ENCODE peak calls at places on chromosomes 4 and X, in four cellular contexts. F is foreskin fibroblast, C is cardiac fibroblast, O is OCI-LY7. X is an unnamed sample.

GRCh38 chrX:122475306-122475705 is 708.8 kb upstream of the GRIA3 start:
- DNase-seq in C (no peak), F (peak), O (no peak), X (no peak)

GRCh38 chr4:7429601-7430078 is 5.1 kb downstream of the PSAPL1 start:
- DNase-seq in F (no peak), C (no peak), O (no peak), X (no peak)

GRCh38 chrX:150873616-150874015 is 24.9 kb downstream of the CD99L2 start:
- DNase-seq in C (peak), F (peak), O (no peak), X (peak)

GRCh38 chr4:7043521-7044414 is 596 bp downstream of the TADA2B start:
- DNase-seq in O (peak), F (peak), C (peak), X (peak)

GRCh38 chr4:153153339-153153851 is 50.8 kb upstream of the TRIM2 start:
- DNase-seq in O (peak), C (peak), F (peak), X (peak)

GRCh38 chrX:129540068-129540653 is at the start of gene OCRL:
- DNase-seq in O (peak), C (peak), F (peak), X (peak)

GRCh38 chr4:123495530-123495929 is 98.9 kb downstream of the SPRY1 start:
- DNase-seq in F (peak), O (no peak), C (peak), X (no peak)

GRCh38 chrX:125172531-125172930 is 147.1 kb upstream of the TEX13C start:
- DNase-seq in C (no peak), F (no peak), O (no peak), X (no peak)

GRCh38 chr4:56038763-56039162 is 90.0 kb downstream of the CEP135 start:
- DNase-seq in O (no peak), C (no peak), F (no peak), X (no peak)

GRCh38 chr4:6781113-6781512 is 1.4 kb upstream of the KIAA0232 start:
- DNase-seq in O (no peak), C (no peak), F (no peak), X (no peak)

GRCh38 chr4:128606173-128606572 is 203.3 kb upstream of the JADE1 start:
- DNase-seq in F (peak), C (no peak), O (no peak), X (no peak)

GRCh38 chr4:189124149-189124758 is 816.4 kb upstream of the FRG1 start:
- DNase-seq in C (peak), F (peak), O (no peak), X (peak)

GRCh38 chr4:40621592-40622512 is 7.8 kb downstream of the RBM47 start:
- DNase-seq in C (peak), F (peak), O (peak), X (peak)

GRCh38 chr4:15488658-15489470 is 19.2 kb downstream of the CC2D2A start:
- DNase-seq in F (peak), C (peak), O (no peak), X (no peak)

GRCh38 chrX:39777623-39778025 is 320.1 kb downstream of the BCOR start:
- DNase-seq in F (no peak), C (no peak), O (no peak), X (peak)

GRCh38 chrX:14641681-14642655 is 112.6 kb downstream of the GLRA2 start:
- DNase-seq in F (no peak), O (no peak), C (no peak), X (no peak)

GRCh38 chrX:7647826-7648225 is 195.1 kb upstream of the VCX start:
- DNase-seq in F (no peak), C (no peak), O (no peak), X (no peak)

GRCh38 chr4:104524591-104524990 is 29.9 kb upstream of the CXXC4 start:
- DNase-seq in O (no peak), F (no peak), C (no peak), X (no peak)

GRCh38 chr4:52103314-52103713 is 52.2 kb downstream of the SPATA18 start:
- DNase-seq in C (peak), O (no peak), F (peak), X (no peak)

GRCh38 chr4:84499065-84499982 is at the start of gene NKX6-1:
- DNase-seq in C (peak), F (peak), O (no peak), X (peak)

GRCh38 chrX:107447642-107448041 is 1.8 kb upstream of the FRMPD3 start:
- DNase-seq in F (no peak), O (no peak), C (no peak), X (no peak)

GRCh38 chr4:86038037-86038436 is 321.8 kb downstream of the MAPK10 start:
- DNase-seq in O (no peak), C (no peak), F (no peak), X (no peak)

GRCh38 chrX:111823068-111823467 is 52.9 kb upstream of the TRPC5OS start:
- DNase-seq in O (no peak), F (no peak), C (no peak), X (no peak)

GRCh38 chr4:102343964-102344519 is 1.2 kb downstream of the SLC39A8 start:
- DNase-seq in C (peak), O (peak), F (peak), X (peak)

GRCh38 chrX:64093761-64094160 is 111.7 kb downstream of the AMER1 start:
- DNase-seq in C (peak), O (peak), F (peak), X (no peak)

GRCh38 chr4:1809754-1810502 is 16.8 kb downstream of the FGFR3 start:
- DNase-seq in F (peak), C (peak), O (peak), X (peak)

GRCh38 chrX:39755152-39756032 is 342.4 kb downstream of the BCOR start:
- DNase-seq in O (peak), F (peak), C (peak), X (no peak)

GRCh38 chrX:106948641-106949040 is 28.4 kb downstream of the CLDN2 start:
- DNase-seq in C (no peak), O (no peak), F (no peak), X (no peak)

GRCh38 chr4:3796960-3797359 is 30.8 kb downstream of the ADRA2C start:
- DNase-seq in O (no peak), F (no peak), C (no peak), X (no peak)

GRCh38 chrX:148804579-148804978 is 304.2 kb downstream of the AFF2 start:
- DNase-seq in O (no peak), F (no peak), C (peak), X (no peak)

GRCh38 chr4:48780867-48781219 is 764 bp upstream of the FRYL start:
- DNase-seq in O (peak), F (peak), C (peak), X (peak)

GRCh38 chr4:24783506-24783905 is 11.9 kb upstream of the SOD3 start:
- DNase-seq in C (no peak), F (no peak), O (no peak), X (no peak)

GRCh38 chr4:138910201-138910913 is 105.2 kb upstream of the NOCT start:
- DNase-seq in C (peak), O (no peak), F (peak), X (no peak)

GRCh38 chrX:53239474-53239873 is 14.5 kb upstream of the KDM5C start:
- DNase-seq in O (peak), C (peak), F (no peak), X (peak)

GRCh38 chr4:113682730-113683129 is 78.8 kb downstream of the CAMK2D start:
- DNase-seq in F (peak), O (no peak), C (no peak), X (no peak)

GRCh38 chrX:40107291-40108083 is 9.7 kb upstream of the BCOR start:
- DNase-seq in F (peak), O (no peak), C (no peak), X (peak)

GRCh38 chr4:159195400-159195799 is 92.5 kb downstream of the RAPGEF2 start:
- DNase-seq in O (no peak), F (no peak), C (no peak), X (no peak)

GRCh38 chr4:159193256-159193655 is 90.4 kb downstream of the RAPGEF2 start:
- DNase-seq in F (no peak), C (no peak), O (no peak), X (no peak)

GRCh38 chr4:159190646-159191045 is 87.8 kb downstream of the RAPGEF2 start:
- DNase-seq in C (no peak), F (no peak), O (no peak), X (no peak)

GRCh38 chr4:159188646-159189045 is 85.8 kb downstream of the RAPGEF2 start:
- DNase-seq in C (no peak), O (peak), F (no peak), X (no peak)

DNA sequence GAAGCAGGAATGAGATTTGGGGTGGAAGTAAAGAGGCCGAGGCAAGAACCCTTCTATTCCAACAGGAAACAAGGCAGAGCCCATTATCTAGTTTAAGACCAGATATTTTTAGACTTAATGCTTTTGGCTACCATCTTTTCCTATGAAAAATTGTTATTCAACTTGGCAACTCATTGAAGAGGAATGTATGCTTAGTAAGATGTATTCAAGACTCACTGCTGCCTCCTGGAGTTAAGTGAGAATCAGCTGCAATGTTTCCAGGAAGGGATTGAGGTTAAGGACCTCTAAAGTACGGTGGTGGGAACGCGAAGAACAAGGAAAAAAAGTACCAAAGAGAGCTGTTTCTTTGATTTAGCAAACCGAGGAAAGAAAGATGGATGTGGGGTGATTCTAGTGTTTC is 89.1 kb downstream of the RAPGEF2 start:
- DNase-seq in C (peak), F (peak), O (peak), X (no peak)
- TF ChIP-seq CTCF in C (peak), F (peak), O (peak), X (peak)

DNA sequence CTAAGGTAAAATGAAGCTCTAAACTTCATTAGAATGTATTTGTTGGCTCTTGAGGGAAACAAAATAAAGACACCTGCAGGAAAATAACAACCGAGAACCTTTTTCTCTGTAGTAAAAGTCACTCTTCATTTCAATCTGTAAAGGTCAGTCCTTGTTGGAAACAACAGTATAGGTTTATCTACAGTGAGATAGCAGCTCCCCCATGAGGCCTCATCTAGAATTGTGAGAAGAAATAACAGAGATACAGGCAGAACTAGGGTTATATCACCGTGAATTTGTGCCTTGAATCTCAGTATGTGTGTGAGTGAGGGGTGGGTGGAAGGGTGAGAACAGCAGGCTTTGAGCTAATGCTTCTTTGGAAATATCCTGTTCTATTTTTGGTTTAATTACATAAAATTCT is 107.8 kb upstream of the FMR1 start:
- DNase-seq in F (no peak), C (no peak), O (peak), X (peak)
- TF ChIP-seq CTCF in F (no peak), C (no peak), O (peak), X (peak)

DNA sequence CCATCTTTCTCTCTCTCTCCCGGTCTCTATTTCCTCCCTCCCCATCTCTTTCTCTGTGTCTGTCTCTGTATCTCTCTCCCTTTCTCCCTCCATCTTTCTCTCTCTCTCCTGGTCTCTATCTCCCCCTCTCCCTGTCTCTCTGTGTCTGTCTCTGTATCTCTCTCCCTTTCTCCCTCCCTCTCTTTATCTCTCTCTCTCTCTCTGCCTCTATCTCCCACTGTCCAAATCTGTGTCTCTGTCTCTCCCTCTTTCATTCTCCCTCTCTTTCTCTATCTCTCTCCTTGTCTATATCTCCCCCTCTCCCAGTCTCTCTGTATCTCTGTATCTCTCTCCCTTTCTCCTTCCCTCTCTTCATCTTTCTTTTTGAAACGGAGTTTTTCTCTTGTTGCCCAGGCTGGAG is 23.6 kb downstream of the IL3RA start:
- DNase-seq in O (no peak), C (no peak), F (no peak), X (no peak)
- TF ChIP-seq CTCF in O (no peak), C (no peak), F (no peak), X (no peak)

GRCh38 chr4:67393699-67394281 is 151.5 kb downstream of the CENPC start:
- DNase-seq in C (peak), O (peak), F (peak), X (peak)
- TF ChIP-seq CTCF in C (peak), O (peak), F (peak), X (peak)

GRCh38 chrX:65194547-65194946 is 218.3 kb upstream of the ZC4H2 start:
- DNase-seq in F (no peak), C (no peak), O (no peak), X (no peak)

GRCh38 chrX:65195621-65196020 is 219.4 kb upstream of the ZC4H2 start:
- DNase-seq in O (no peak), C (no peak), F (no peak), X (no peak)

GRCh38 chrX:65196758-65197371 is 220.6 kb upstream of the ZC4H2 start:
- DNase-seq in F (no peak), C (no peak), O (peak), X (peak)
- TF ChIP-seq CTCF in F (no peak), C (no peak), O (peak), X (no peak)

GRCh38 chrX:5810636-5811035 is 418.0 kb downstream of the NLGN4X start:
- DNase-seq in O (no peak), F (no peak), C (no peak), X (no peak)
- TF ChIP-seq CTCF in O (no peak), F (no peak), C (no peak), X (no peak)

GRCh38 chrX:79270401-79270800 is 96.7 kb downstream of the ITM2A start:
- DNase-seq in C (peak), O (peak), F (peak), X (peak)
- TF ChIP-seq CTCF in C (no peak), O (peak), F (no peak), X (peak)